ENCODE peak calls at places on chromosomes 7 and 10, in five cellular contexts. J, S, G, E and T are unnamed samples.

GRCh38 chr10:102414749-102415148 is 3.8 kb downstream of the PSD start:
- DNase-seq in G (no peak), E (no peak), S (no peak), J (no peak), T (no peak)

GRCh38 chr7:39952378-39952777 is 2.3 kb downstream of the CDK13 start:
- DNase-seq in J (peak; percentile 35), S (no peak), E (no peak), G (no peak), T (no peak)

GRCh38 chr10:19922236-19922963 is 106.2 kb downstream of the PLXDC2 start:
- DNase-seq in S (no peak), E (no peak), G (no peak), J (peak; percentile 25), T (no peak)

GRCh38 chr10:62083413-62083794 is 181.9 kb downstream of the ARID5B start:
- DNase-seq in E (no peak), G (no peak), J (peak; percentile 55), S (no peak), T (no peak)

GRCh38 chr7:142749218-142749993 is at the start of gene PRSS1:
- DNase-seq in S (no peak), G (no peak), E (no peak), J (no peak), T (no peak)

GRCh38 chr10:85811405-85811804 is 555.2 kb downstream of the GRID1 start:
- DNase-seq in S (no peak), J (no peak), G (no peak), E (no peak), T (no peak)

GRCh38 chr10:451021-451471 is 238.4 kb downstream of the DIP2C start:
- DNase-seq in E (no peak), J (no peak), G (no peak), S (no peak), T (peak; percentile 90)

GRCh38 chr7:45036317-45036716 is 36.3 kb downstream of the CCM2 start:
- DNase-seq in S (peak; percentile 39), J (no peak), E (no peak), G (no peak), T (no peak)

GRCh38 chr7:41994046-41994745 is 242.8 kb downstream of the GLI3 start:
- DNase-seq in G (no peak), J (peak; percentile 34), E (no peak), S (no peak), T (no peak)

GRCh38 chr10:46026106-46026505 is 4.3 kb downstream of the NCOA4 start:
- DNase-seq in E (no peak), S (no peak), J (no peak), G (no peak), T (no peak)

GRCh38 chr7:2403718-2404648 is 572 bp downstream of the CHST12 start:
- DNase-seq in E (no peak), J (peak; percentile 25), G (peak; percentile 68), S (peak; percentile 78), T (peak; percentile 41)

GRCh38 chr10:45547966-45548513 is 124.5 kb downstream of the ZFAND4 start:
- DNase-seq in E (no peak), J (no peak), S (no peak), G (no peak), T (no peak)

GRCh38 chr10:120963053-120963533 is 111.9 kb downstream of the WDR11 start:
- DNase-seq in J (no peak), G (peak; percentile 76), E (no peak), S (peak; percentile 85), T (no peak)

DNA sequence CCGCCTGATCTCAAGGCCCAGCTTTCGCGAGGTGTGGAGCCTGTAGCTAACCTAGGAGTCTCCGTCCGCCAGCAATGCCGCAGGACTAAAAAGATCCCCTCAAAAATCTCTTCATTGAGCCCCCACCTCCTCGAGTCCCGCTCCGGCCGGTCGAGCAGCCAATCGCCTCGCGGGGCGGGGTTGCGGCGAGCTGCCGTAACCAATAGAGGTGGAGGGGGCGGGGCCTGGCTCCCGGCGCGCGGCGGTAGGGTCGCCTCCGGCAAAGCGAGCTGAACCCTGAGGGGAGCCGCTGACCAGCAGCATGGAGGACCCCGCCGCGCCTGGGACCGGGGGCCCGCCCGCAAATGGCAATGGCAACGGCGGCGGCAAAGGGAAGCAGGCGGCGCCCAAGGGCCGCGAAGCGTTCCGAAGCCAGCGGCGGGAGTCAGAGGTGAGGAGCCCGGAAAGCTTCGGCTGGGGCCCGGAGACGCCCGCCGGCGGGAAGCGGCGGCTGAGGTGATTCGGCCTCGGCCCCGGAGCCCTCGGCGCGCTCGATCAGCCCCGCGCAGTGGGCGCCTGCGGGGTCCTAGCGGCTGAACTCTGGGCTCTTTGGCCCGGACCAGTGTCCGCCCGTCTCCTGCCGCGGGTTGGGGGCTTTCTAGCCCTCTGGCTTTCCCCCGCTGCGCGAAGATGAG is at the start of gene STRIP2:
- DNase-seq in E (peak; percentile 50), S (peak; percentile 98), G (peak; percentile 97), J (peak; percentile 82), T (peak; percentile 96)
- H3K4me3 ChIP-seq in E (peak within 1 kb of the TSS; percentile 78), S (peak within 1 kb of the TSS; percentile 98), G (peak within 1 kb of the TSS; percentile 83), J (peak within 1 kb of the TSS; percentile 77), T (peak within 1 kb of the TSS; percentile 86)

GRCh38 chr7:116561697-116562483 is 37.1 kb downstream of the CAV1 start:
- DNase-seq in E (no peak), J (peak; percentile 21), G (no peak), S (no peak), T (no peak)
- TF ChIP-seq EZH2phosphoT487 in E (no peak), J (no peak), G (no peak), S (no peak), T (no peak)

GRCh38 chr7:36152756-36153570 is at the start of gene EEPD1:
- DNase-seq in J (peak; percentile 98), G (peak; percentile 98), E (peak; percentile 97), S (peak; percentile 99), T (peak; percentile 98)

GRCh38 chr7:36151921-36152755 is 916 bp upstream of the EEPD1 start:
- DNase-seq in J (no peak), S (no peak), E (no peak), G (no peak), T (no peak)

GRCh38 chr7:36153571-36154097 is 580 bp downstream of the EEPD1 start:
- DNase-seq in S (no peak), E (no peak), G (peak; percentile 41), J (peak; percentile 15), T (no peak)

GRCh38 chr7:36155811-36156361 is 2.8 kb downstream of the EEPD1 start:
- DNase-seq in S (peak; percentile 32), J (peak; percentile 43), E (no peak), G (peak; percentile 34), T (no peak)

GRCh38 chr7:36154255-36155212 is 1.5 kb downstream of the EEPD1 start:
- DNase-seq in J (peak; percentile 25), S (no peak), E (no peak), G (peak; percentile 8), T (no peak)
- H3K4me3 ChIP-seq in J (peak overlapping the region; percentile 84), S (no peak overlapping the region), E (peak overlapping the region; percentile 83), G (peak overlapping the region; percentile 93), T (no peak overlapping the region)

DNA sequence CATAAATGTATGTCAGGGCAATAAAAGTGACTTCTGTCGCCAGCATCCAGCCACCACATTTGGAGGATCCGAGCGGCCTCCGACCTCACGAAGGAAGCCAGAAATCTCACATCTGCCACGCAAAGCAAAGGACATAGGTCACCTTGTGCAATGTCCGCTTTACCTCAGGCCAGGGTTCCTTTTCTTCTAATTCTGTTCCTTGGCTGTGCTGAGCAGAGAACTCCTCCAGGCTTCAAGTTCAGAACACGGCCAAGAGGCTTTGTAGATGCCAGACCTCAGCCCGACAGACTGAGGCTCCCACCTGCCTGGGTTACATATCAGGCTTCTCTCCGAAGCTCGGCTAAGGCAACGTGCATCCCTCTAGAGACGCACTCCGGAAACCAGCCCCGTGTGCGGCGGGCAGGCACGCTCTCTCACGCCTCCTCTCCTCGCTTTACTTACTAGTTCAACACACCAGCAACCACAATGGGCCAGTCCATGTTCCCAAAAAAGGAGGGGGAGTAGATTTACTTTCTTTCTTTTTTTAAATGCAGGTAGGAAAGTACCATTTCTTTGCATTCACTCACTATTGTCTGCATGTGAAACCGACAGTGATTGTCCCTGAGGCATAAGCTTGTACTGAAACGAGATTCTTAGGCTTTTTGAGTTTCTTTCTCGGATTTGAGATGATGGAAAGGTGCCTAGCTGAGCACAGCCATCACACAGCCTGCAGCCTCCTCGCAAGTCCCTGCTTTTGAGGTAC is 122.4 kb upstream of the AFAP1L2 start:
- DNase-seq in E (peak; percentile 95), G (peak; percentile 96), J (peak; percentile 86), S (peak; percentile 92), T (peak; percentile 98)
- TF ChIP-seq EZH2phosphoT487 in E (no peak), G (no peak), J (no peak), S (no peak), T (no peak)

GRCh38 chr10:72000073-72001025 is 36.2 kb downstream of the CHST3 start:
- DNase-seq in S (no peak), E (no peak), J (no peak), G (no peak), T (no peak)

GRCh38 chr10:72001026-72001380 is 36.8 kb downstream of the CHST3 start:
- DNase-seq in J (no peak), E (no peak), G (no peak), S (no peak), T (no peak)

GRCh38 chr10:71998119-71998839 is 34.1 kb downstream of the CHST3 start:
- DNase-seq in E (no peak), G (no peak), J (peak; percentile 12), S (no peak), T (no peak)

GRCh38 chr10:71998840-71999194 is 34.6 kb downstream of the CHST3 start:
- DNase-seq in E (no peak), J (peak; percentile 86), S (no peak), G (no peak), T (no peak)

GRCh38 chr10:71999360-72000072 is 35.3 kb downstream of the CHST3 start:
- DNase-seq in E (no peak), J (no peak), S (peak; percentile 37), G (peak; percentile 22), T (no peak)
- H3K4me3 ChIP-seq in E (no peak overlapping the region), J (no peak overlapping the region), S (no peak overlapping the region), G (no peak overlapping the region), T (no peak overlapping the region)

GRCh38 chr7:38040831-38041230 is 120.4 kb downstream of the EPDR1 start:
- DNase-seq in J (no peak), S (no peak), G (no peak), E (no peak), T (no peak)
- TF ChIP-seq EZH2phosphoT487 in J (no peak), S (no peak), G (no peak), E (no peak), T (no peak)

DNA sequence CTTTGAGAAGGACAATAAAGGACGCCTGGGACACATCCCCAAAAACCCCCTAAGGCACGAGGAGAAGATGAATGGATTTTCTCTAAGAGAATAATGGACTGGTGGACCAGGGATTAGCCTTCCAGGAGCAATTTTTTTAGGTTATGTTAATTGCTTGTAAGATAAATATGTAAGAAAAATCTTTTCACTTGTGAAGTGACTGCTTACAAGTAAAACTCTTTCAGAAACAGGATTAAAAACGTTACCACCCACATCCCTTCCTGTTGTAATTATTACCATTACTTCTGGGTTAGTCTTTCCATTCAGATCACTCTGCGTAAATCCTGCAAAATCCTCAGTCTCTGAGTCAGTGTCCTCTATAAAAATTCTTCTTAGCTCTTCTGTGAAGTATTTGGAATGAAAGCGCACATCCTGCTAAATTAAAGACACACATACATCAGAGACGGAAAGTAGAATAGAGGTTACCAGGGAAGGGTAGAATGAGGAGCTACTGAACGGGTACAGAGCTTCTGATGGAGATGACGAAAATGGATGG is 34.3 kb downstream of the CDCA7L start:
- DNase-seq in S (no peak), J (peak; percentile 63), G (no peak), E (no peak), T (no peak)
- H3K4me3 ChIP-seq in S (no peak overlapping the region), J (no peak overlapping the region), G (no peak overlapping the region), E (no peak overlapping the region), T (no peak overlapping the region)